ENCODE peak calls at places on chromosome X, in seven cellular contexts. N is NCI-H2029 treated with DMSO at 0.1 percent for 48 hours, F is brain microvascular endothelial cell, L is T-cell, Z is OCI-LY7, J is EL, Y is NCI-H1092 treated with DMSO at 0.1 percent for 48 hours. U is an unnamed sample.

GRCh38 chrX:52556741-52557140 is 39.9 kb upstream of the XAGE1B start:
- DNase-seq in N (no peak), F (no peak), L (no peak), Z (no peak), J (no peak), Y (no peak), U (no peak)

GRCh38 chrX:118773782-118774181 is 46.4 kb downstream of the IL13RA1 start:
- DNase-seq in N (peak; percentile 28), F (no peak), L (no peak), Z (no peak), J (no peak), Y (no peak), U (no peak)

GRCh38 chrX:12741416-12741815 is 49.8 kb upstream of the PRPS2 start:
- DNase-seq in N (no peak), F (no peak), L (no peak), Z (no peak), J (no peak), Y (no peak), U (no peak)

GRCh38 chrX:24260827-24261550 is 52.9 kb downstream of the SUPT20HL2 start:
- DNase-seq in N (no peak), F (peak; percentile 35), L (no peak), Z (no peak), J (peak; percentile 46), Y (no peak), U (no peak)

GRCh38 chrX:154717824-154718223 is 33.1 kb downstream of the GAB3 start:
- DNase-seq in N (no peak), F (peak; percentile 33), L (no peak), Z (peak; percentile 52), J (peak; percentile 26), Y (no peak), U (no peak)

GRCh38 chrX:110732274-110732673 is 63.3 kb downstream of the CHRDL1 start:
- DNase-seq in N (no peak), F (no peak), L (no peak), Z (no peak), J (no peak), Y (no peak), U (no peak)

GRCh38 chrX:136589966-136590365 is 58.0 kb downstream of the VGLL1 start:
- DNase-seq in N (no peak), F (no peak), L (no peak), Z (no peak), J (peak; percentile 6), Y (no peak), U (no peak)

GRCh38 chrX:54821310-54821709 is 13.8 kb downstream of the MAGED2 start:
- DNase-seq in N (no peak), F (no peak), L (no peak), Z (no peak), J (no peak), Y (no peak), U (no peak)

GRCh38 chrX:111039606-111040005 is 56.4 kb upstream of the PAK3 start:
- DNase-seq in N (no peak), F (no peak), L (no peak), Z (no peak), J (no peak), Y (no peak), U (no peak)

GRCh38 chrX:150635952-150636351 is 57.2 kb upstream of the MTMR1 start:
- DNase-seq in N (no peak), F (peak; percentile 41), L (no peak), Z (no peak), J (peak; percentile 71), Y (no peak), U (peak; percentile 20)

GRCh38 chrX:30654989-30655607 is 1.9 kb downstream of the GK start:
- DNase-seq in N (no peak), F (no peak), L (no peak), Z (no peak), J (no peak), Y (no peak), U (no peak)

GRCh38 chrX:952816-953215 is 259.6 kb downstream of the CRLF2 start:
- DNase-seq in N (no peak), F (no peak), L (no peak), Z (no peak), J (no peak), Y (no peak), U (no peak)

GRCh38 chrX:139759637-139760036 is 51.7 kb upstream of the MCF2 start:
- DNase-seq in N (no peak), F (peak; percentile 24), L (no peak), Z (peak; percentile 1), J (peak; percentile 16), Y (no peak), U (peak; percentile 17)

GRCh38 chrX:108361316-108361715 is 76.9 kb downstream of the COL4A6 start:
- DNase-seq in N (no peak), F (peak; percentile 40), L (no peak), Z (no peak), J (peak; percentile 23), Y (no peak), U (no peak)

GRCh38 chrX:47831788-47832187 is 4.9 kb upstream of the ZNF81 start:
- DNase-seq in N (peak; percentile 0), F (no peak), L (peak; percentile 49), Z (peak; percentile 63), J (peak; percentile 37), Y (peak; percentile 36), U (peak; percentile 28)

GRCh38 chrX:49840679-49841078 is 11.6 kb downstream of the PAGE4 start:
- DNase-seq in N (peak; percentile 22), F (peak; percentile 14), L (peak; percentile 17), Z (peak; percentile 36), J (peak; percentile 57), Y (peak; percentile 92), U (peak; percentile 12)

GRCh38 chrX:9899640-9900075 is 67.5 kb upstream of the CLDN34 start:
- DNase-seq in N (no peak), F (peak; percentile 73), L (no peak), Z (no peak), J (peak; percentile 71), Y (no peak), U (no peak)

GRCh38 chrX:22247169-22247568 is 25.5 kb upstream of the CBLL2 start:
- DNase-seq in N (no peak), F (peak; percentile 14), L (no peak), Z (no peak), J (peak; percentile 73), Y (no peak), U (no peak)

U was measured in Panc1.